ENCODE peak calls at places on chromosomes 3 and 15, in four cellular contexts. L, R, Z and Y are unnamed samples.

GRCh38 chr15:83061680-83062079 is 5.4 kb downstream of the BTBD1 start:
- DNase-seq in L (no peak), R (no peak), Z (no peak), Y (no peak)

GRCh38 chr3:10533731-10534011 is 28.3 kb upstream of the ATP2B2 start:
- DNase-seq in L (no peak), R (peak), Z (no peak), Y (no peak)

GRCh38 chr15:40289140-40289775 is 6.4 kb upstream of the ANKRD63 start:
- DNase-seq in L (peak), R (no peak), Z (no peak), Y (no peak)

GRCh38 chr3:69368129-69368741 is 17.7 kb downstream of the FRMD4B start:
- DNase-seq in L (no peak), R (no peak), Z (no peak), Y (peak)

GRCh38 chr3:57017481-57017880 is 43.0 kb upstream of the SPATA12 start:
- DNase-seq in L (no peak), R (peak), Z (no peak), Y (no peak)

GRCh38 chr15:33200444-33200843 is 5.9 kb upstream of the FMN1 start:
- DNase-seq in L (no peak), R (no peak), Z (peak), Y (no peak)

GRCh38 chr3:69020857-69021256 is 7.4 kb upstream of the EOGT start:
- DNase-seq in L (no peak), R (no peak), Z (no peak), Y (no peak)

GRCh38 chr3:129756871-129757270 is 136.6 kb downstream of the TMCC1 start:
- DNase-seq in L (no peak), R (no peak), Z (no peak), Y (no peak)

GRCh38 chr15:57476533-57476975 is 100.2 kb downstream of the CGNL1 start:
- DNase-seq in L (no peak), R (no peak), Z (no peak), Y (no peak)

GRCh38 chr3:35616346-35616745 is 23.0 kb upstream of the ARPP21 start:
- DNase-seq in L (no peak), R (no peak), Z (no peak), Y (no peak)

GRCh38 chr3:133208184-133208583 is 170.0 kb downstream of the TMEM108 start:
- DNase-seq in L (no peak), R (no peak), Z (no peak), Y (no peak)

GRCh38 chr3:172203522-172204258 is 164.3 kb downstream of the FNDC3B start:
- DNase-seq in L (peak), R (no peak), Z (peak), Y (no peak)

GRCh38 chr15:73388256-73388781 is 19.6 kb upstream of the HCN4 start:
- DNase-seq in L (peak), R (no peak), Z (no peak), Y (no peak)

GRCh38 chr3:129621626-129622417 is 15.3 kb upstream of the PLXND1 start:
- DNase-seq in L (peak), R (no peak), Z (no peak), Y (no peak)

GRCh38 chr3:45966371-45966780 is 23.1 kb downstream of the CXCR6 start:
- DNase-seq in L (no peak), R (no peak), Z (no peak), Y (no peak)

GRCh38 chr15:93196136-93196670 is 107.2 kb upstream of the RGMA start:
- DNase-seq in L (no peak), R (no peak), Z (no peak), Y (no peak)

GRCh38 chr3:187293514-187293870 is 2.0 kb upstream of the MASP1 start:
- DNase-seq in L (no peak), R (no peak), Z (no peak), Y (no peak)

GRCh38 chr3:172098698-172099494 is 59.5 kb downstream of the FNDC3B start:
- DNase-seq in L (no peak), R (no peak), Z (no peak), Y (no peak)